ENCODE peak calls at places on chromosomes 6 and 20, in nine cellular contexts. Y, O, D, R, S, G, Q, F and U are unnamed samples.

GRCh38 chr6:107862383-107862782 is 38.3 kb upstream of the SCML4 start:
- DNase-seq in Y (no peak), O (no peak), D (no peak), R (no peak), S (no peak), G (no peak), Q (no peak), F (no peak), U (no peak)

GRCh38 chr6:3280866-3281465 is 22.2 kb downstream of the PSMG4 start:
- DNase-seq in Y (no peak), O (no peak), D (no peak), R (peak; percentile 77), S (peak; percentile 82), G (peak; percentile 55), Q (no peak), F (no peak), U (peak; percentile 27)

GRCh38 chr6:25623874-25624273 is 28.1 kb upstream of the SCGN start:
- DNase-seq in Y (no peak), O (no peak), D (no peak), R (no peak), S (no peak), G (no peak), Q (no peak), F (no peak), U (no peak)

GRCh38 chr6:42993445-42993844 is 9.1 kb downstream of the PPP2R5D start:
- DNase-seq in Y (no peak), O (no peak), D (no peak), R (no peak), S (no peak), G (no peak), Q (no peak), F (no peak), U (no peak)

GRCh38 chr20:58891686-58892125 is 39.2 kb downstream of the GNAS start:
- DNase-seq in Y (peak; percentile 72), O (no peak), D (no peak), R (no peak), S (no peak), G (peak; percentile 80), Q (peak; percentile 47), F (peak; percentile 81), U (peak; percentile 39)

GRCh38 chr6:90190752-90191393 is 105.8 kb downstream of the BACH2 start:
- DNase-seq in Y (no peak), O (no peak), D (no peak), R (no peak), S (no peak), G (no peak), Q (no peak), F (no peak), U (no peak)

GRCh38 chr6:47787620-47788497 is 6.0 kb downstream of the OPN5 start:
- DNase-seq in Y (peak; percentile 65), O (peak; percentile 100), D (peak; percentile 32), R (peak; percentile 75), S (peak; percentile 87), G (peak; percentile 82), Q (peak; percentile 58), F (peak; percentile 80), U (peak; percentile 82)

GRCh38 chr20:39282619-39283092 is 320.5 kb downstream of the DHX35 start:
- DNase-seq in Y (no peak), O (no peak), D (no peak), R (no peak), S (no peak), G (no peak), Q (no peak), F (no peak), U (no peak)

GRCh38 chr6:30828027-30828962 is 56.0 kb upstream of the DDR1 start:
- DNase-seq in Y (peak; percentile 96), O (peak; percentile 92), D (peak; percentile 84), R (peak; percentile 81), S (peak; percentile 98), G (peak; percentile 93), Q (peak; percentile 95), F (peak; percentile 94), U (peak; percentile 88)

GRCh38 chr6:30826961-30827342 is 57.4 kb upstream of the DDR1 start:
- DNase-seq in Y (peak; percentile 85), O (peak; percentile 87), D (no peak), R (no peak), S (no peak), G (no peak), Q (peak; percentile 55), F (peak; percentile 51), U (peak; percentile 33)

GRCh38 chr6:30829016-30829415 is 55.3 kb upstream of the DDR1 start:
- DNase-seq in Y (no peak), O (no peak), D (no peak), R (no peak), S (no peak), G (no peak), Q (no peak), F (no peak), U (no peak)

GRCh38 chr6:30830438-30830837 is 53.9 kb upstream of the DDR1 start:
- DNase-seq in Y (no peak), O (no peak), D (no peak), R (peak; percentile 6), S (no peak), G (no peak), Q (no peak), F (no peak), U (no peak)

DNA sequence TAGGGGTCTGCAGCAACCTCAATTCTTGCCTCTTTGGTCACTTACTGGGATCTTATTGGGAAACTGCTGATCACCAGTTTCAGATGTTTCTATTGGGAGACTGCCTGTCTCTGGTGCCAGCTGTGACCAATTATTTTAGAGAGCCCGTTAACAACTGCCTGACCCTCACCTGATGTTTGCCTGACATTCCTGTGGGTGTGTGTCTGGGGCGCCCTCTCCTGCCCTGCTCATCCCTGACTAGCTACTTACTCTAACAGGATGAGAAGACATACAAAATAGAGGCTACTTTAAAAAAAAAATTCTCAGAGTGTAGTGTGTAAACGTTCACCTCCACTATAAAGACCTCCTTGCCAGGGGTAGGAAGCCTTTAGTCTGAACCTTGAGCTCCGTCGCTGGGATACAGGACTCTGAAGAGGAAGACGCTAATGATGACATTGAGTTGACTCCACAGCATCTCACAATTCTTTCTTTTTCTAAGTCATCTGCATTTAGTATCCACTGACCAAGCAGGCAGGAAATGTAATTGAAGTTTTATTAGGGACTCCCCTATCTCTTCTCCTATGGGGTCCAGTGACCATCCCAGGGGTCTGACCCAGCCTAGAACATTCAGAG is 54.6 kb upstream of the DDR1 start:
- DNase-seq in Y (no peak), O (no peak), D (no peak), R (no peak), S (no peak), G (no peak), Q (no peak), F (no peak), U (peak; percentile 32)
- TF ChIP-seq CTCF in Y (no peak), O (no peak), D (no peak), R (no peak), S (no peak), G (no peak), Q (no peak), F (peak; percentile 26), U (peak; percentile 35)

GRCh38 chr6:132058975-132059374 is 107.8 kb upstream of the CCN2 start:
- DNase-seq in Y (no peak), O (no peak), D (no peak), R (peak; percentile 79), S (no peak), G (no peak), Q (no peak), F (no peak), U (no peak)

GRCh38 chr6:132061381-132061780 is 110.2 kb upstream of the CCN2 start:
- DNase-seq in Y (no peak), O (no peak), D (no peak), R (no peak), S (no peak), G (no peak), Q (no peak), F (no peak), U (no peak)

GRCh38 chr6:132063204-132063603 is 112.0 kb upstream of the CCN2 start:
- DNase-seq in Y (no peak), O (no peak), D (no peak), R (peak; percentile 48), S (no peak), G (no peak), Q (no peak), F (no peak), U (no peak)

GRCh38 chr6:132062626-132063025 is 111.5 kb upstream of the CCN2 start:
- DNase-seq in Y (no peak), O (no peak), D (no peak), R (no peak), S (no peak), G (no peak), Q (no peak), F (no peak), U (no peak)

GRCh38 chr6:132060591-132060990 is 109.4 kb upstream of the CCN2 start:
- DNase-seq in Y (no peak), O (peak; percentile 82), D (no peak), R (no peak), S (no peak), G (no peak), Q (no peak), F (no peak), U (no peak)
- H3K4me3 ChIP-seq in Y (no peak overlapping the region), O (no peak overlapping the region), D (no peak overlapping the region), R (no peak overlapping the region), S (no peak overlapping the region), G (no peak overlapping the region), Q (no peak overlapping the region), F (no peak overlapping the region), U (no peak overlapping the region)

GRCh38 chr6:155224618-155225017 is 39.2 kb upstream of the CLDN20 start:
- DNase-seq in Y (no peak), O (no peak), D (no peak), R (no peak), S (peak; percentile 77), G (no peak), Q (no peak), F (no peak), U (no peak)

GRCh38 chr6:155219299-155219698 is 44.5 kb upstream of the CLDN20 start:
- DNase-seq in Y (no peak), O (no peak), D (no peak), R (peak; percentile 76), S (peak; percentile 39), G (no peak), Q (no peak), F (no peak), U (no peak)

GRCh38 chr6:155219858-155220301 is 43.9 kb upstream of the CLDN20 start:
- DNase-seq in Y (no peak), O (no peak), D (no peak), R (peak; percentile 70), S (no peak), G (no peak), Q (no peak), F (no peak), U (no peak)

GRCh38 chr6:155224031-155224451 is 39.8 kb upstream of the CLDN20 start:
- DNase-seq in Y (no peak), O (peak; percentile 99), D (no peak), R (peak; percentile 93), S (no peak), G (no peak), Q (no peak), F (no peak), U (no peak)

DNA sequence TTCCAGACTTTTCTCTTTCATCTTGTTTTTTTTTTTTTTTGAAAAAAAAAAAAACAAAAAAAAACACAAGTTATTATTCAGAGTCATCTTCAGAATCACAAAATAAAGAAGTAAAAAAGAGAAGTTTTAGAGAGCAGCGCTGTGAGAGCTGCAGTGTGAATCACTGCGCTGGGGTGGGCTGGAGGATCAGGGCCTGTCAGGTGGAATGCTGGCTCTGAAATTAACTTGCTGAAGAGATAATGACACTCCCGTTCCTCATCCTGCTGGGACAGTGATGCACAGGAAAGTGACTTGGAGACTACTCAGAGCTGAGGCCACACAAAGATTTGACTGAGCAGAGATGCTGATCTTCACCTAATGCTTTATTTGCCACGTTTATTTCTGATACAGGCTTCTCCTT is 42.7 kb upstream of the CLDN20 start:
- DNase-seq in Y (no peak), O (no peak), D (no peak), R (no peak), S (no peak), G (no peak), Q (no peak), F (no peak), U (no peak)
- TF ChIP-seq CTCF in Y (no peak), O (no peak), D (no peak), R (no peak), S (no peak), G (no peak), Q (no peak), F (no peak), U (no peak)

DNA sequence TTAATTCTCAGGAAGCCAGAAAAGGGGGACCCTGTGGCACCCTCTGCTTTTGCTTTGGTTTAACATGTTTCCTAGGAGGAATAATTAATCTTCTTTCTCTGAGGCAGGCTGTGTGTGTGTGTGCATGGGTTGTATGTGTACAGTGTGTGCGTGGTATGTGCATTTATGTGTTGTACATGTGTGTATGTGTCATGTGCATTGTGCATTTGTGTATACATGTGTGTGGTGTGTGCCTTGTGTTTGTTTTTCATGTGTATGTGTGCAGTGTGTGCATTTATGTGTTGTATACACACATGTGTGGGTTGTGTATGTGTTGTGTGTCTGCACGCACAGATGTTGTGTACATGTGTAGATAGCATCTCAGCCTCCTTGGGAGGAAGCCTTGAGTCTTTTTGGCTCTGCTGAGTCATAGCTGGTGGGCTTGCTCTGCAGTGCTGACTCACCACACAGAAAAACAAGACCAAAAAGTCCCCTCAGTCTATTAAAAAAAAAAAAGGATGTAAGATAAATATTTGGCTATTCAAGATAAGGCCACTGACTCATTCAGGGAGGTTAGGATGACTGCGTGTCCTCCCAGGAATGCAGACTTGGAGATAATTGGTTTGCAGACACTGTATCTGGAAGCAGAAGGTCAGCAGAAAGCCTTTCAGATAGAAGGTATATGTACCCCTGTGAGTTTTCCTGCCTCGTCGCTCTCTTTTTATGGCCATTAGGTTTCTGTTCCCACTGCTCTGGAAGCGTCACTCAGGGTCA is 58.6 kb downstream of the SYNJ2 start:
- DNase-seq in Y (peak; percentile 38), O (peak; percentile 96), D (peak; percentile 24), R (peak; percentile 94), S (peak; percentile 75), G (peak; percentile 28), Q (no peak), F (peak; percentile 94), U (no peak)
- H3K4me3 ChIP-seq in Y (no peak overlapping the region), O (no peak overlapping the region), D (no peak overlapping the region), R (peak overlapping the region; percentile 14), S (no peak overlapping the region), G (no peak overlapping the region), Q (no peak overlapping the region), F (no peak overlapping the region), U (no peak overlapping the region)